ENCODE peak calls at places on chromosomes 3 and 15, in five cellular contexts. One of them, this sample, is unnamed.

GRCh38 chr3:146502887-146503458 is 33.6 kb upstream of the PLSCR2 start:
- DNase-seq in pons: no peak
- DNase-seq in midbrain: no peak
- DNase-seq in BJ: no peak
- DNase-seq in adrenal gland: no peak
- DNase-seq in this sample: no peak

GRCh38 chr3:13419356-13420050 is 619 bp downstream of the NUP210 start:
- DNase-seq in pons: peak
- DNase-seq in midbrain: peak
- DNase-seq in adrenal gland: peak
- DNase-seq in BJ: no peak
- DNase-seq in this sample: peak

GRCh38 chr15:69576035-69576526 is 123.5 kb downstream of the RPLP1 start:
- DNase-seq in adrenal gland: peak
- DNase-seq in midbrain: peak
- DNase-seq in BJ: no peak
- DNase-seq in pons: no peak
- DNase-seq in this sample: peak

GRCh38 chr15:64507293-64507802 is 47.0 kb downstream of the ZNF609 start:
- DNase-seq in midbrain: peak
- DNase-seq in pons: peak
- DNase-seq in BJ: no peak
- DNase-seq in adrenal gland: peak
- DNase-seq in this sample: peak

GRCh38 chr3:130783629-130784028 is 37.0 kb upstream of the PIK3R4 start:
- DNase-seq in pons: no peak
- DNase-seq in BJ: no peak
- DNase-seq in adrenal gland: no peak
- DNase-seq in midbrain: no peak
- DNase-seq in this sample: no peak

GRCh38 chr15:34470091-34470490 is 32.5 kb upstream of the GOLGA8A start:
- DNase-seq in adrenal gland: no peak
- DNase-seq in midbrain: no peak
- DNase-seq in BJ: no peak
- DNase-seq in pons: no peak
- DNase-seq in this sample: no peak

GRCh38 chr3:9402410-9403228 is 5.2 kb downstream of the SETD5 start:
- DNase-seq in pons: peak
- DNase-seq in adrenal gland: no peak
- DNase-seq in midbrain: peak
- DNase-seq in BJ: no peak
- DNase-seq in this sample: peak

GRCh38 chr3:99128740-99129505 is 227.4 kb upstream of the DCBLD2 start:
- DNase-seq in pons: peak
- DNase-seq in midbrain: no peak
- DNase-seq in adrenal gland: peak
- DNase-seq in BJ: peak
- DNase-seq in this sample: no peak

GRCh38 chr3:23649502-23649901 is 156.3 kb upstream of the UBE2E1 start:
- DNase-seq in pons: no peak
- DNase-seq in adrenal gland: no peak
- DNase-seq in midbrain: no peak
- DNase-seq in BJ: no peak
- DNase-seq in this sample: no peak

GRCh38 chr3:157868881-157869280 is 237.3 kb downstream of the SHOX2 start:
- DNase-seq in adrenal gland: no peak
- DNase-seq in BJ: no peak
- DNase-seq in midbrain: no peak
- DNase-seq in pons: no peak
- DNase-seq in this sample: no peak

GRCh38 chr15:85810075-85810474 is 15.3 kb upstream of the KLHL25 start:
- DNase-seq in adrenal gland: no peak
- DNase-seq in BJ: no peak
- DNase-seq in midbrain: no peak
- DNase-seq in pons: no peak
- DNase-seq in this sample: no peak

GRCh38 chr15:92123848-92124631 is 269.6 kb upstream of the ST8SIA2 start:
- DNase-seq in adrenal gland: no peak
- DNase-seq in midbrain: peak
- DNase-seq in BJ: no peak
- DNase-seq in pons: peak
- DNase-seq in this sample: no peak

GRCh38 chr15:84911879-84912660 is 27.6 kb downstream of the SLC28A1 start:
- DNase-seq in midbrain: peak
- DNase-seq in pons: peak
- DNase-seq in BJ: peak
- DNase-seq in adrenal gland: peak
- DNase-seq in this sample: peak

GRCh38 chr3:17207019-17207418 is 322.3 kb downstream of the PLCL2 start:
- DNase-seq in midbrain: no peak
- DNase-seq in BJ: no peak
- DNase-seq in adrenal gland: no peak
- DNase-seq in pons: no peak
- DNase-seq in this sample: no peak

GRCh38 chr3:55330756-55331155 is 156.3 kb downstream of the WNT5A start:
- DNase-seq in midbrain: no peak
- DNase-seq in BJ: peak
- DNase-seq in pons: no peak
- DNase-seq in adrenal gland: no peak
- DNase-seq in this sample: no peak

GRCh38 chr15:57422113-57422754 is 45.9 kb downstream of the CGNL1 start:
- DNase-seq in midbrain: no peak
- DNase-seq in adrenal gland: no peak
- DNase-seq in pons: no peak
- DNase-seq in BJ: peak
- DNase-seq in this sample: no peak

GRCh38 chr3:38283810-38284775 is 2.0 kb downstream of the SLC22A14 start:
- DNase-seq in adrenal gland: no peak
- DNase-seq in midbrain: no peak
- DNase-seq in pons: no peak
- DNase-seq in BJ: peak
- DNase-seq in this sample: no peak

GRCh38 chr3:45110185-45110833 is 35.9 kb downstream of the CDCP1 start:
- DNase-seq in midbrain: no peak
- DNase-seq in adrenal gland: no peak
- DNase-seq in BJ: no peak
- DNase-seq in pons: peak
- DNase-seq in this sample: no peak

GRCh38 chr3:106542101-106542769 is 673.4 kb upstream of the CBLB start:
- DNase-seq in BJ: no peak
- DNase-seq in pons: no peak
- DNase-seq in midbrain: no peak
- DNase-seq in adrenal gland: no peak
- DNase-seq in this sample: no peak

GRCh38 chr3:100912571-100912970 is 80.7 kb downstream of the ABI3BP start:
- DNase-seq in BJ: no peak
- DNase-seq in pons: no peak
- DNase-seq in adrenal gland: no peak
- DNase-seq in midbrain: no peak
- DNase-seq in this sample: no peak

GRCh38 chr15:78389356-78389755 is 48.7 kb upstream of the IREB2 start:
- DNase-seq in BJ: peak
- DNase-seq in midbrain: no peak
- DNase-seq in pons: no peak
- DNase-seq in adrenal gland: no peak
- DNase-seq in this sample: no peak

GRCh38 chr3:1400571-1400970 is 307.7 kb downstream of the CNTN6 start:
- DNase-seq in pons: no peak
- DNase-seq in adrenal gland: no peak
- DNase-seq in midbrain: no peak
- DNase-seq in BJ: no peak
- DNase-seq in this sample: no peak

GRCh38 chr3:172305552-172305951 is 142.7 kb downstream of the GHSR start:
- DNase-seq in midbrain: no peak
- DNase-seq in adrenal gland: no peak
- DNase-seq in pons: no peak
- DNase-seq in BJ: no peak
- DNase-seq in this sample: no peak

This sample was measured in left cardiac atrium.